ENCODE peak calls at places on chromosomes 11 and 22, in nine cellular contexts. One of them, this sample, is unnamed.

GRCh38 chr22:20141186-20142077 is 9.4 kb downstream of the CCDC188 start:
- DNase-seq in AG09309: peak
- DNase-seq in ovary: no peak
- DNase-seq in GM12864: no peak
- DNase-seq in brain microvascular endothelial cell: peak
- DNase-seq in left ventricle myocardium inferior: no peak
- DNase-seq in cardiac muscle cell: no peak
- DNase-seq in A549: no peak
- DNase-seq in HCT116: no peak
- DNase-seq in this sample: no peak

GRCh38 chr22:23555118-23555517 is 25.0 kb downstream of the IGLL1 start:
- DNase-seq in brain microvascular endothelial cell: no peak
- DNase-seq in A549: no peak
- DNase-seq in GM12864: no peak
- DNase-seq in left ventricle myocardium inferior: no peak
- DNase-seq in AG09309: no peak
- DNase-seq in ovary: no peak
- DNase-seq in cardiac muscle cell: no peak
- DNase-seq in HCT116: no peak
- DNase-seq in this sample: no peak

GRCh38 chr22:41411021-41411851 is 29.5 kb downstream of the TEF start:
- DNase-seq in A549: no peak
- DNase-seq in HCT116: no peak
- DNase-seq in AG09309: no peak
- DNase-seq in brain microvascular endothelial cell: no peak
- DNase-seq in ovary: peak
- DNase-seq in GM12864: no peak
- DNase-seq in cardiac muscle cell: peak
- DNase-seq in left ventricle myocardium inferior: peak
- DNase-seq in this sample: no peak

GRCh38 chr11:100687032-100687629 is at the start of gene ARHGAP42:
- DNase-seq in A549: peak
- DNase-seq in brain microvascular endothelial cell: peak
- DNase-seq in HCT116: no peak
- DNase-seq in AG09309: no peak
- DNase-seq in GM12864: peak
- DNase-seq in ovary: peak
- DNase-seq in left ventricle myocardium inferior: peak
- DNase-seq in cardiac muscle cell: peak
- DNase-seq in this sample: peak

GRCh38 chr11:132718711-132719641 is 813.3 kb downstream of the OPCML start:
- DNase-seq in AG09309: no peak
- DNase-seq in left ventricle myocardium inferior: no peak
- DNase-seq in cardiac muscle cell: no peak
- DNase-seq in brain microvascular endothelial cell: peak
- DNase-seq in A549: no peak
- DNase-seq in HCT116: no peak
- DNase-seq in GM12864: no peak
- DNase-seq in ovary: no peak
- DNase-seq in this sample: no peak

GRCh38 chr11:59669611-59670009 is 773 bp upstream of the PATL1 start:
- DNase-seq in HCT116: no peak
- DNase-seq in AG09309: no peak
- DNase-seq in brain microvascular endothelial cell: peak
- DNase-seq in GM12864: no peak
- DNase-seq in ovary: peak
- DNase-seq in cardiac muscle cell: no peak
- DNase-seq in A549: no peak
- DNase-seq in left ventricle myocardium inferior: peak
- DNase-seq in this sample: no peak

GRCh38 chr11:31936309-31936708 is 125.2 kb upstream of the PAX6 start:
- DNase-seq in A549: no peak
- DNase-seq in HCT116: no peak
- DNase-seq in brain microvascular endothelial cell: no peak
- DNase-seq in cardiac muscle cell: no peak
- DNase-seq in GM12864: no peak
- DNase-seq in left ventricle myocardium inferior: no peak
- DNase-seq in AG09309: no peak
- DNase-seq in ovary: no peak
- DNase-seq in this sample: no peak

GRCh38 chr22:30767656-30768055 is 73.0 kb downstream of the OSBP2 start:
- DNase-seq in left ventricle myocardium inferior: no peak
- DNase-seq in AG09309: no peak
- DNase-seq in cardiac muscle cell: no peak
- DNase-seq in HCT116: no peak
- DNase-seq in GM12864: no peak
- DNase-seq in ovary: no peak
- DNase-seq in brain microvascular endothelial cell: no peak
- DNase-seq in A549: no peak
- DNase-seq in this sample: no peak

GRCh38 chr11:105046898-105047579 is 1.9 kb upstream of the CARD16 start:
- DNase-seq in A549: peak
- DNase-seq in AG09309: peak
- DNase-seq in brain microvascular endothelial cell: peak
- DNase-seq in cardiac muscle cell: no peak
- DNase-seq in left ventricle myocardium inferior: no peak
- DNase-seq in HCT116: no peak
- DNase-seq in GM12864: no peak
- DNase-seq in ovary: peak
- DNase-seq in this sample: no peak

GRCh38 chr11:134170177-134170908 is 53.4 kb downstream of the NCAPD3 start:
- DNase-seq in AG09309: no peak
- DNase-seq in cardiac muscle cell: no peak
- DNase-seq in left ventricle myocardium inferior: no peak
- DNase-seq in ovary: no peak
- DNase-seq in brain microvascular endothelial cell: no peak
- DNase-seq in A549: no peak
- DNase-seq in GM12864: no peak
- DNase-seq in HCT116: no peak
- DNase-seq in this sample: no peak

DNA sequence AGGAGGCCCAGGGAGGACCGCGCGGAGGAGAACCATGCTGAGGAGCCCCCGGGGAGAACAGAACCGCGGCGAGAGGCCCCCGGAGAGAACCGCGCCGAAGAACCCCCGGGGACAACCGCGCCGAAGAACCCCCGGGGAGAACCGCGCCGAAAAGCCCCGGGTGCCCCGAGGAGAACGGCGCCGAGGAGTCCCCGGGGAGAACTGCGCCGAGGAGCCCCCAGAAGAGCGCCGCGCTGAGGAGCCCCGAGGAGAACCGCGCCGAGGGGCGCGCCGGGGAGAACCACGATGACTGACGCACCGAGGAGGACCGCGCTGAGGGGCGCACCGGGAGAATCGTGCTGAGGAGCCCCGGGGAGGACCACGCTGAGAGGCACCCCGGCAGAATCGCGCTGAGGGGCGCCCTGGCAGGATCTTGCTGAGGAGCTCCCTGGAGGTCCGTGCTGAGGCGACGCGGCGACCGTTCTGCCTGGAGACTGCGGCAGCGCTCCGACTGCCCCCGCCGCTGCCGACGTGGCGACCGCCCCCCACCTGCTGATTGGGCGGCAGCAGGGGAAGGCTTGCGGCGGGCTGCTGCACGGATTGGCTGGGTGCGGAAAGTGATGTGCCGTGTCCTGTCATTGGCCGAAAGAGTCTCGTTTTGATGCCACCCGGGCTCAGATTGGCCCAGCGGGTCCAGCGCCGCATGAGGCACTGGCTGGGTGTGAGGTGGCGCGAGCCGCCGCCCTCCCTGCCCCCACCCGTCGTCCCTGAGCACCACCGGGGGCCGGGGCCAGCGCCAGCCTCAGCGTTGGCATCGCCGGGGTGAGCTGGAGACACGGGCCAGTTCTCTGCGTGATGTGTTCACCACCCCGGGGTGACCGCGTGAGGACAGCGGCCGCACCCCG is at the start of gene KCNQ1OT1:
- DNase-seq in AG09309: peak
- DNase-seq in ovary: peak
- DNase-seq in HCT116: peak
- DNase-seq in A549: peak
- DNase-seq in left ventricle myocardium inferior: peak
- DNase-seq in cardiac muscle cell: peak
- DNase-seq in brain microvascular endothelial cell: peak
- DNase-seq in GM12864: peak
- DNase-seq in this sample: peak
- TF ChIP-seq CTCF in AG09309: no peak
- TF ChIP-seq CTCF in ovary: no peak
- TF ChIP-seq CTCF in HCT116: no peak
- TF ChIP-seq CTCF in A549: no peak
- TF ChIP-seq CTCF in left ventricle myocardium inferior: no peak
- TF ChIP-seq CTCF in cardiac muscle cell: no peak
- TF ChIP-seq CTCF in brain microvascular endothelial cell: no peak
- TF ChIP-seq CTCF in GM12864: no peak
- TF ChIP-seq CTCF in this sample: peak

GRCh38 chr11:44568706-44569473 is 3.4 kb downstream of the CD82 start:
- DNase-seq in A549: peak
- DNase-seq in HCT116: no peak
- DNase-seq in left ventricle myocardium inferior: peak
- DNase-seq in GM12864: no peak
- DNase-seq in ovary: peak
- DNase-seq in brain microvascular endothelial cell: peak
- DNase-seq in cardiac muscle cell: no peak
- DNase-seq in AG09309: peak
- DNase-seq in this sample: peak
- H3K4me3 ChIP-seq in A549: no peak
- H3K4me3 ChIP-seq in HCT116: no peak
- H3K4me3 ChIP-seq in left ventricle myocardium inferior: peak
- H3K4me3 ChIP-seq in GM12864: peak
- H3K4me3 ChIP-seq in ovary: no peak
- H3K4me3 ChIP-seq in brain microvascular endothelial cell: no peak
- H3K4me3 ChIP-seq in cardiac muscle cell: no peak
- H3K4me3 ChIP-seq in AG09309: no peak
- H3K4me3 ChIP-seq in this sample: peak

GRCh38 chr22:21624120-21624879 is 5.5 kb downstream of the YDJC start:
- DNase-seq in A549: no peak
- DNase-seq in AG09309: no peak
- DNase-seq in cardiac muscle cell: peak
- DNase-seq in HCT116: no peak
- DNase-seq in left ventricle myocardium inferior: peak
- DNase-seq in GM12864: no peak
- DNase-seq in brain microvascular endothelial cell: no peak
- DNase-seq in ovary: no peak
- DNase-seq in this sample: no peak
- TF ChIP-seq CTCF in A549: peak
- TF ChIP-seq CTCF in AG09309: peak
- TF ChIP-seq CTCF in cardiac muscle cell: peak
- TF ChIP-seq CTCF in HCT116: peak
- TF ChIP-seq CTCF in left ventricle myocardium inferior: peak
- TF ChIP-seq CTCF in GM12864: peak
- TF ChIP-seq CTCF in brain microvascular endothelial cell: peak
- TF ChIP-seq CTCF in ovary: no peak
- TF ChIP-seq CTCF in this sample: peak

GRCh38 chr11:58560842-58561241 is 14.8 kb downstream of the LPXN start:
- DNase-seq in left ventricle myocardium inferior: no peak
- DNase-seq in brain microvascular endothelial cell: no peak
- DNase-seq in A549: no peak
- DNase-seq in cardiac muscle cell: no peak
- DNase-seq in ovary: no peak
- DNase-seq in GM12864: no peak
- DNase-seq in HCT116: no peak
- DNase-seq in AG09309: no peak
- DNase-seq in this sample: no peak
- H3K4me3 ChIP-seq in left ventricle myocardium inferior: no peak
- H3K4me3 ChIP-seq in brain microvascular endothelial cell: no peak
- H3K4me3 ChIP-seq in A549: no peak
- H3K4me3 ChIP-seq in cardiac muscle cell: no peak
- H3K4me3 ChIP-seq in ovary: no peak
- H3K4me3 ChIP-seq in GM12864: no peak
- H3K4me3 ChIP-seq in HCT116: no peak
- H3K4me3 ChIP-seq in AG09309: no peak
- H3K4me3 ChIP-seq in this sample: no peak

GRCh38 chr11:111978028-111978771 is 41.1 kb downstream of the DIXDC1 start:
- DNase-seq in GM12864: no peak
- DNase-seq in A549: no peak
- DNase-seq in HCT116: no peak
- DNase-seq in AG09309: peak
- DNase-seq in cardiac muscle cell: peak
- DNase-seq in left ventricle myocardium inferior: peak
- DNase-seq in ovary: peak
- DNase-seq in brain microvascular endothelial cell: peak
- DNase-seq in this sample: no peak
- TF ChIP-seq CTCF in GM12864: no peak
- TF ChIP-seq CTCF in A549: no peak
- TF ChIP-seq CTCF in HCT116: no peak
- TF ChIP-seq CTCF in AG09309: no peak
- TF ChIP-seq CTCF in cardiac muscle cell: no peak
- TF ChIP-seq CTCF in left ventricle myocardium inferior: peak
- TF ChIP-seq CTCF in ovary: no peak
- TF ChIP-seq CTCF in brain microvascular endothelial cell: peak
- TF ChIP-seq CTCF in this sample: no peak

This sample was measured in GM06990.